ENCODE peak calls at places on chromosomes 3 and 15, in eight cellular contexts. Q, D, P, F, Y, R, L and M are unnamed samples.

GRCh38 chr15:35705885-35706590 is 160.1 kb upstream of the DPH6 start:
- DNase-seq in Q (no peak), D (no peak), P (no peak), F (no peak), Y (no peak), R (no peak), L (peak; percentile 65), M (no peak)

GRCh38 chr15:45858491-45858890 is 223.7 kb downstream of the SQOR start:
- DNase-seq in Q (no peak), D (no peak), P (no peak), F (no peak), Y (no peak), R (no peak), L (no peak), M (no peak)

GRCh38 chr3:177966493-177966892 is 569.7 kb upstream of the KCNMB2 start:
- DNase-seq in Q (no peak), D (no peak), P (no peak), F (no peak), Y (no peak), R (no peak), L (no peak), M (no peak)

GRCh38 chr3:196016485-196016884 is 65.4 kb downstream of the TFRC start:
- DNase-seq in Q (peak; percentile 42), D (peak; percentile 4), P (no peak), F (no peak), Y (no peak), R (no peak), L (no peak), M (no peak)

GRCh38 chr15:60373327-60373726 is 24.5 kb downstream of the ANXA2 start:
- DNase-seq in Q (no peak), D (no peak), P (no peak), F (no peak), Y (no peak), R (no peak), L (no peak), M (no peak)

GRCh38 chr15:85498471-85498870 is 118.1 kb downstream of the AKAP13 start:
- DNase-seq in Q (no peak), D (no peak), P (no peak), F (no peak), Y (no peak), R (no peak), L (no peak), M (no peak)

GRCh38 chr15:82850242-82850591 is 40.8 kb downstream of the WHAMM start:
- DNase-seq in Q (no peak), D (no peak), P (peak; percentile 21), F (no peak), Y (no peak), R (peak; percentile 89), L (no peak), M (no peak)

GRCh38 chr3:37475435-37475834 is 301.1 kb upstream of the LRRFIP2 start:
- DNase-seq in Q (no peak), D (no peak), P (no peak), F (no peak), Y (no peak), R (no peak), L (no peak), M (no peak)

GRCh38 chr15:77607111-77607893 is 25.4 kb downstream of the LINGO1 start:
- DNase-seq in Q (no peak), D (no peak), P (no peak), F (no peak), Y (no peak), R (no peak), L (no peak), M (no peak)

GRCh38 chr3:128307781-128308469 is 154.6 kb downstream of the EEFSEC start:
- DNase-seq in Q (no peak), D (no peak), P (no peak), F (no peak), Y (no peak), R (no peak), L (no peak), M (no peak)

GRCh38 chr3:196322-197153 is at the start of gene CHL1:
- DNase-seq in Q (no peak), D (no peak), P (peak; percentile 48), F (no peak), Y (peak; percentile 34), R (peak; percentile 82), L (no peak), M (peak; percentile 17)

GRCh38 chr3:172939651-172940293 is 189.2 kb downstream of the ECT2 start:
- DNase-seq in Q (no peak), D (no peak), P (peak; percentile 16), F (no peak), Y (no peak), R (no peak), L (no peak), M (no peak)

GRCh38 chr15:78054971-78055370 is 22.5 kb downstream of the TBC1D2B start:
- DNase-seq in Q (no peak), D (no peak), P (no peak), F (no peak), Y (no peak), R (no peak), L (no peak), M (no peak)

GRCh38 chr15:94412979-94413741 is 181.8 kb downstream of the MCTP2 start:
- DNase-seq in Q (peak; percentile 21), D (no peak), P (peak; percentile 67), F (no peak), Y (no peak), R (no peak), L (no peak), M (no peak)

GRCh38 chr3:50616003-50616769 is 765 bp upstream of the MAPKAPK3 start:
- DNase-seq in Q (peak; percentile 42), D (no peak), P (peak; percentile 95), F (peak; percentile 60), Y (peak; percentile 76), R (peak; percentile 90), L (peak; percentile 86), M (peak; percentile 84)

GRCh38 chr15:70491641-70492040 is 271.7 kb downstream of the UACA start:
- DNase-seq in Q (no peak), D (no peak), P (no peak), F (no peak), Y (no peak), R (no peak), L (no peak), M (no peak)

GRCh38 chr3:68943753-68944500 is 11.6 kb upstream of the TAFA4 start:
- DNase-seq in Q (no peak), D (no peak), P (peak; percentile 11), F (no peak), Y (no peak), R (no peak), L (no peak), M (no peak)

GRCh38 chr3:67401911-67402310 is 252.5 kb downstream of the SUCLG2 start:
- DNase-seq in Q (no peak), D (no peak), P (no peak), F (no peak), Y (no peak), R (no peak), L (no peak), M (no peak)
- TF ChIP-seq CTCF in Q (no peak), D (no peak), P (no peak), F (no peak), Y (no peak), R (no peak), L (no peak), M (no peak)

DNA sequence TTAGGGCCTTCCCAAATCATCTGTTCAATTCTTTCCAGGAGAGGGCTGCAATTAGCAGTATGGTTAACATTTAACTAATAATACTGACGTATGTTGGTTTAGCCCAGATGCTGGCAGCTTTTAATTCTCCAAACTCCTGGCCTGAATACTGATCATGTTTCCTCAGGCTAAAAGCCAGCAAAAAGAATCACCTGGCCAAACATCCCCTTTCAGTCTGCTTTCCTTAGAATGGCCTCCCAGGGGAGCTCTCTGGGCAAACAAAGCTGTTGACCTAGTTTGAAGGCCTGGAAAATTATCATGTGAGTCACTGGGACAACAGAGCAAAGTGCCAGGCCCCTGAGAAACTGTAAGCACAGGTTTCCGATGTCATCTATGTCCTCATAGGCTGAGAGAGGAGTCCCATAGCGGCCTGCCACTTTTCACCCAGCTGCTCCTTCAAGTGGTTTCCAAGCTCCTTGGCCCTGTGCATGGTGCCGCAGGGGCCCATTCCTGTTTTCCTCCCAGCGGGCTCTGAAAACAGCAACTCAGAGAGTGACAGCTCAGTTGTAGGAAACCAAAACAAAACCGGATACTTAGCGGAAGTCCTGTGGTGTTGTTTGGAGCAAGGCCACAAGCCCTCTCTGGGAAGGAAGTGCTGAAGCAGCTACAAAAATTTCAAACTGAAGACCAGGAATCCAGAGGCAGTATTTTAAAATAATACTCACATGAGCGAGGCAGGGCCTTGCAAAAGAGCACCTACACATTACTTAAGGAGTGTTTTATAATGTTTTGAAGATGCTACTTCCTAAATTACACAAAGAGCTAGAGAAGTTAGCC is 36.5 kb upstream of the RAB11A start:
- DNase-seq in Q (peak; percentile 49), D (peak; percentile 77), P (peak; percentile 94), F (no peak), Y (peak; percentile 30), R (peak; percentile 39), L (peak; percentile 92), M (peak; percentile 32)
- TF ChIP-seq CTCF in Q (peak; percentile 43), D (no peak), P (no peak), F (no peak), Y (peak; percentile 37), R (peak; percentile 46), L (no peak), M (no peak)

DNA sequence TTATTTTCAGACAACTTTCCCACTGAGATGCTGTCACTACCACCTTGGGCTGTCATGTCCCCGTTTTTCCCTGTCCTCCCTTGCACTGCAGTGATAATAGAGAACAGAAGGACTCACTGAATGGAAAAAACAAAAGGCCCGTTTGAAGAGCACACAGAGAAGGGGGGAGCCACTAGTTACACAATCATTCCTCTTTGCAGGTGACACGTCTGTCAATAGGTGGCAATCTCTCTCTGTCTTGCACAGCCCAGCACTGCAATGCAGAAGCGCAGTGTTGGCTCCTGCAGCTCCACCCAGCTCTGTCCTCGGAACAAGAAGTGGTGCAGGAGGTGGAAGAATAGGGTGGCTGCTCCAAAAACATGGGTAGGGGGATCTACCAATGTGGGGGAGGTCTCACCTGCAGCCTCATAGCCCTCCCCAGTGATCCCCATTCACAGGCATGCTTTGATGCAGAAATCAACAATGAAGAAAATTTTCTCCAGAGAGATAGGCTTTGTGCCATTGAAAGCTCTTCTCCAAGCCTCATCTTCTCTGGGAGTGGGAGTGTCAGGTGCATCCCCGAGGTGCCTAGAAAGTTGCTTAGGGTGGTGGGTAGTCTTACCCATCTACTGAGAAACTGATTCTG is 31.8 kb downstream of the FSTL1 start:
- DNase-seq in Q (peak; percentile 20), D (no peak), P (peak; percentile 79), F (peak; percentile 22), Y (no peak), R (peak; percentile 58), L (peak; percentile 63), M (peak; percentile 55)
- TF ChIP-seq CTCF in Q (peak; percentile 77), D (peak; percentile 26), P (peak; percentile 65), F (peak; percentile 72), Y (peak; percentile 44), R (peak; percentile 53), L (no peak), M (peak; percentile 80)

DNA sequence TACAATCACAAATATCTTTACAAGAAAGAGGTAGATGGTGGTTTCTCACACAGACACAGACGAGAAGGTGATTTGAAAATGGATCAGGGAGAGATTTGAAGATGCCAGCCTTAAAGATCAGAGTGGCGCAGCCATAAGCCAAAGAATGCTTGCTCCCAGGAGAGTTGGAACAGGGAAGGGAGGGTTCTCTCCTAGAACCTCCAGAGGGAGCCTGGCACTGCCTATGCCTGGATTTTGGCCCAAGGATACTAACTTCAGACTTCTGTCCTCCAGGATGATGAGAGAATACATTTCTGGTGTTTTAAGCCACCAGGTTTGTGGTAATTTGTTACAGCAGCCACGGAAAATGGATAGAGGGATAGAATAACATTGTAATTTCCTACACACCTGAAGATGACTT is 279.1 kb downstream of the FAM43A start:
- DNase-seq in Q (no peak), D (no peak), P (peak; percentile 13), F (no peak), Y (no peak), R (no peak), L (no peak), M (no peak)
- TF ChIP-seq CTCF in Q (peak; percentile 39), D (no peak), P (no peak), F (no peak), Y (no peak), R (peak; percentile 13), L (no peak), M (no peak)